ENCODE peak calls at places on chromosomes 12 and 14, in six cellular contexts. J is SK-N-SH, Y is breast epithelium, V is fibroblast of lung, R is brain microvascular endothelial cell, Q is Panc1. G is an unnamed sample.

GRCh38 chr12:26119391-26119981 is 5.4 kb downstream of the BHLHE41 start:
- DNase-seq in Q (no peak), R (peak; percentile 61), J (peak; percentile 56), Y (no peak), V (peak; percentile 73), G (peak; percentile 61)

GRCh38 chr12:38113991-38114390 is 202.6 kb upstream of the ALG10B start:
- DNase-seq in Q (no peak), Y (no peak), R (no peak), J (no peak), V (no peak), G (no peak)

GRCh38 chr12:45246202-45246601 is 30.3 kb downstream of the ANO6 start:
- DNase-seq in Q (no peak), J (no peak), V (no peak), Y (no peak), R (no peak), G (no peak)

GRCh38 chr12:90936230-90937005 is 18.6 kb downstream of the CCER1 start:
- DNase-seq in V (no peak), Y (no peak), Q (no peak), R (no peak), J (no peak), G (no peak)

GRCh38 chr12:59627582-59627981 is 31.8 kb downstream of the SLC16A7 start:
- DNase-seq in V (no peak), Q (no peak), R (no peak), J (no peak), Y (no peak), G (no peak)

GRCh38 chr12:3319723-3320492 is 171.1 kb upstream of the PRMT8 start:
- DNase-seq in J (no peak), Q (no peak), Y (no peak), V (no peak), R (no peak), G (peak; percentile 9)

GRCh38 chr12:62653740-62654139 is 187.1 kb downstream of the MON2 start:
- DNase-seq in Q (no peak), R (no peak), Y (no peak), V (no peak), J (no peak), G (no peak)

GRCh38 chr12:110913119-110914056 is 7.0 kb downstream of the MYL2 start:
- DNase-seq in R (no peak), J (no peak), V (no peak), Q (no peak), Y (no peak), G (peak; percentile 95)

GRCh38 chr12:49264873-49265792 is at the start of gene TUBA1C:
- DNase-seq in J (no peak), Y (peak; percentile 90), Q (peak; percentile 72), R (peak; percentile 84), V (peak; percentile 94), G (peak; percentile 97)

GRCh38 chr12:85092814-85093370 is 56.7 kb downstream of the LRRIQ1 start:
- DNase-seq in R (no peak), Y (no peak), V (peak; percentile 0), Q (peak; percentile 39), J (no peak), G (no peak)

GRCh38 chr14:91352696-91353692 is 64.6 kb downstream of the CCDC88C start:
- DNase-seq in R (no peak), Y (no peak), V (no peak), J (no peak), Q (no peak), G (no peak)

GRCh38 chr12:10190558-10191388 is 11.9 kb downstream of the TMEM52B start:
- DNase-seq in Y (no peak), R (peak; percentile 70), J (peak; percentile 60), V (peak; percentile 57), Q (peak; percentile 41), G (peak; percentile 78)

GRCh38 chr12:34599530-34600513 is 577.5 kb downstream of the ALG10 start:
- DNase-seq in V (no peak), J (peak; percentile 0), R (no peak), Y (peak; percentile 38), Q (no peak), G (no peak)

GRCh38 chr12:34598352-34598827 is 576.1 kb downstream of the ALG10 start:
- DNase-seq in R (no peak), J (peak; percentile 0), V (no peak), Q (no peak), Y (no peak), G (no peak)

GRCh38 chr12:34597548-34598351 is 575.5 kb downstream of the ALG10 start:
- DNase-seq in J (no peak), Y (peak; percentile 25), Q (no peak), V (no peak), R (no peak), G (no peak)

GRCh38 chr12:34600592-34601462 is 578.5 kb downstream of the ALG10 start:
- DNase-seq in J (peak; percentile 0), V (no peak), Y (no peak), Q (no peak), R (no peak), G (no peak)

DNA sequence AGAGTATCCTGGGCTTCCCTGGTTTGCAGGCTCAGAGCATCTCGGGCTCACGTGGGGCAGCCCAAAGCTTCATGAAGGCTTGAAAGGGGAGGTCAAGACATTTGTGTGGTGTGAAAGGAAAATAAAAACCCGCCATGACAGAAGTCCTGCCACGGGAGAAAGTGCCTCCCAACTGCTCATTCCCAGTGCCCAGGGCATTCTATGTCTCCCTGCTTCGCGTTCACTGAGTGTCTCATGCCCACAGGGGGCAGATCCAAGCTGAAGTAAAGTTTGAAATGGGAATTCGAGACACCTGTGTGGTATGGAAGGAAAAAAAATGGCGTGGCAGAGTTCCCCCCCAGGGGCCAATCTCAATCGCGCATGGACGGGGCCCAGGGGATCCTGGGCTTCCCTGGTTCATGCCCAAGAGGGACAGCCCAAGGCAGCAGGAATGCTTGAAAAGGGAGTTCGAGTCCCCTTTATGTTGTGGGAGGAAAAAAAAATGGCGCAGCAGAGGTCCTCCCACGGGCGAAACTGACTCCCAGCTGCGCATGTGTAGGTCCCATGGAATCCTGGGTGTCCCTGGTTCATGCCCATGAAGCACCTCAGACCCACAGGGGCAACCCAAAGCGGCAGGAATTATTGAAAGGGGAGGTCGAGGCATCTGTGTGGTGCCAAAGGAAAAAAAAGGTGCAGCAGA is 576.7 kb downstream of the ALG10 start:
- DNase-seq in Y (no peak), J (no peak), R (no peak), V (no peak), Q (no peak), G (no peak)
- H3K4me3 ChIP-seq in Y (no peak overlapping the region), J (no peak overlapping the region), R (no peak overlapping the region), V (no peak overlapping the region), Q (no peak overlapping the region), G (no peak overlapping the region)

DNA sequence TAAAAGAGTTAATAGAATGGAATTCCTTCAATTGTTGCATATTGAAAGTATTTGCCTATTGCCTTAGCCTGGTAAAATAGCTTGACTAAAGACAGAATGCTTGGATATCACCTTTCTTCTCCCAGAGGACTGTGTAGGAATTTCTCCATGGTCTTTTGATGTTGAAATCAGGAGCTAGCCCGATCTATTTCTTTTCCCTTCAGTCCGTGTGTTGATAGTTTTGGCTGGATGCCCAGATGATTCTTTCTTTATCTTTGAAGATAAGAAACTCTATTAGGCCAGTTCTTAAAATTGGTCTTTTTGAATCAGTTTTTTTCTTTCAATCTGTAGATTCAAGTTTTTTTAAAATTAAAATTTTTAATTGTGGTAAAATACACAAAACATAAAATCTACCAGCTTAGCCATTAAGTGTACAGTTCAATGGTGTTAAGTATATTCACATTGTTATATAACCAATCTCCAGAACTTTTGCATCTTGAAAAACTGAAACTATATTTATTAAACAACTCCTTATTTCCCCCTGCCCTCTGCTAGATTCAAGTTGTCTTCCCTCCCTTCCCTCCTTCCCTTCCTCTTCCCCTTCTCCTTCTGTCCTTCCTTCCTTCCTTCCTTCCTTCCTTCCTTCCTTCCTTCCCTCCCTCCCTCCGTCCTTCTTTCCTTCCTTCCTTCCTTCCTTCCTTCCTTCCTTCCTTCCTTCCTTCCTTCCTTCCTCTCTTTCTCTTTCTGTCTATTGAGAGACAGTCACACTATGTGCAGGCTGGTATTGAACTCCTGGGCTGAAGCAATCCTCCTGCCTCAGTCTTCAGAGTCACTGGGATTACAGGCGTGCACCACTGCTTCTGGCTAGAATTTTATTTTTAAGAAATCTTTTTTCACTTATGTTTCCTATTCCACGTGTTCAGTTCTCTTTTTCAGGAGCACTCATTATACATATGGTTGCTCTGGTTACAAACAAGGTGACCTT is 10.1 kb downstream of the LACRT start:
- DNase-seq in V (no peak), Q (no peak), J (no peak), Y (no peak), R (peak; percentile 10), G (no peak)
- TF ChIP-seq CTCF in V (no peak), Q (no peak), J (no peak), Y (no peak), R (no peak), G (no peak)

DNA sequence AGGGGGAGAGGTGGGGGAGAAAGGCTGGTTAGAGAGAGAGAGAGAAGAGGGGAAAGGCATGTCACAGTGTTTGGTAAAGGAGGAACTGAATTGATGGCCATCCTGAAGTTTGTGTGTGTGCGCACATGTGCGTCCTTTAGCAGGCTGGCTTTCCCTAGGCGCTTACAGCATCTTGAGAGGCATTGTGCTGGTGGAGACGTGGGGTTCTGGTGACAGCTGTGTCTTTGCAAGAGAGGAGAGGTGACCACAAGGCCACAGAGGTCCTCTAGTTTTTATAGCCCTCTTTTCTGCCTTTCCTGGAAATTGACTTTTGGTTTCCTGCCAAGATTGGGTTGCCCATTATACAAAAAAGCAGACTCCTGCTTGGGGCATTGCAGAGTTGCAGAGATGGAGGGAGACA is 662.0 kb downstream of the VRK1 start:
- DNase-seq in J (no peak), V (no peak), R (no peak), Q (no peak), Y (no peak), G (no peak)
- H3K4me3 ChIP-seq in J (no peak overlapping the region), V (no peak overlapping the region), R (no peak overlapping the region), Q (no peak overlapping the region), Y (no peak overlapping the region), G (no peak overlapping the region)

GRCh38 chr14:58276208-58276607 is 22.1 kb upstream of the ARID4A start:
- DNase-seq in Q (no peak), V (no peak), R (no peak), J (no peak), Y (no peak), G (no peak)

GRCh38 chr14:58278177-58278576 is 20.2 kb upstream of the ARID4A start:
- DNase-seq in Q (no peak), Y (no peak), V (no peak), J (no peak), R (no peak), G (no peak)

GRCh38 chr14:58275527-58276190 is 22.7 kb upstream of the ARID4A start:
- DNase-seq in V (no peak), J (no peak), Y (no peak), Q (no peak), R (no peak), G (no peak)

GRCh38 chr14:58270628-58271027 is 26.0 kb downstream of the PSMA3 start:
- DNase-seq in J (no peak), Q (no peak), Y (no peak), V (peak; percentile 18), R (no peak), G (no peak)

DNA sequence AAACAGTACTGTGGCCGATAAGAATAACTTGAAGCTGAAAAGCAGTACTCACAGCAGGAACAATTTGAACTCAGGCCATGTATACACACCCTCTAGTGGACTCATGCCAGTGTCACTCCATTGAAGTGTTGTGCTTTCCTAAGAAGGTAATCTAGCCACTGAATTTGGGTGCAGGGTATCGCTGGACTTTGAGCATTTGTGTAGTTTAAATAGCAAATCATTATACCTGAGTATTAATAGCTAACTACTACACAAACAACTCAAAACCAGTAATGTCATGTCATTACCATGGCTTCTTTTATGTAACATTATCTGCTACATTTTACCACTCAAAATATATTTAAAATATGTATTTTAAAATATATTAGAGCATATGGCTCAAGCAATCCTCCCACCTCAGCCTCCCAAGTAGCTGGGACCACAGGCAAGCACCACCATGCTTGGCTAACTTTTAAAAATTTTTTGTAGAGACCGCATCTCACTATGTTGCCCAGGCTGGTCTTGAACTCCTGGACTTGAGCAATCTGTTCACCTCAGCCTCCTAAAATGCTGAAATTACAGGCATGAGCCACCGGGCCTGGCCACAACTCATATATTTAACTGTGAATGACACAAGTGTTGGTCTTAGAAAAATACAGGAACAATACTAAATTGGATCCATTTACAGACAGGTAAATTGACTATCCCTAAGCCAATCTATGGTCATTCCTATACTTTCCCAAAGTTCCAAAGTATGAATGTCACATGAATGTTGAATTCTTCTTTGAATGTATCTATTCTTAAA is 25.6 kb upstream of the ARID4A start:
- DNase-seq in Y (no peak), V (peak; percentile 36), J (no peak), Q (no peak), R (peak; percentile 53), G (peak; percentile 9)
- TF ChIP-seq CTCF in Y (no peak), V (no peak), J (no peak), Q (peak; percentile 22), R (peak; percentile 53), G (no peak)

G was measured in GM12865.